ENCODE peak calls at places on chromosomes 12 and 14, in four cellular contexts. C, O, A and S are unnamed samples. For H3K4me1, the result is how much of the 10 kb centered on the place peaks cover.

GRCh38 chr12:6662602-6662905 is 365 bp downstream of the ING4 start:
- DNase-seq in C (no peak), A (no peak), O (no peak), S (no peak)

GRCh38 chr12:76927170-76927784 is 48.5 kb upstream of the CSRP2 start:
- DNase-seq in O (no peak), A (no peak), C (no peak), S (peak)

GRCh38 chr12:99722690-99723486 is 75.3 kb downstream of the GARIN6 start:
- DNase-seq in C (no peak), A (peak), O (no peak), S (peak)

GRCh38 chr12:57893460-57894353 is 47.2 kb upstream of the CTDSP2 start:
- DNase-seq in A (no peak), O (no peak), C (peak), S (no peak)

GRCh38 chr12:26318661-26319068 is 123.3 kb downstream of the SSPN start:
- DNase-seq in O (no peak), C (peak), A (peak), S (no peak)

GRCh38 chr12:82461851-82462250 is 103.5 kb downstream of the METTL25 start:
- DNase-seq in A (no peak), O (no peak), C (no peak), S (no peak)

GRCh38 chr12:1173806-1174617 is 183.0 kb downstream of the ERC1 start:
- DNase-seq in O (no peak), A (no peak), C (no peak), S (no peak)

GRCh38 chr12:71164877-71165197 is 7.0 kb upstream of the TSPAN8 start:
- DNase-seq in A (no peak), C (no peak), O (no peak), S (no peak)

GRCh38 chr14:72129283-72129682 is 197.1 kb downstream of the RGS6 start:
- DNase-seq in A (no peak), O (no peak), C (no peak), S (no peak)

GRCh38 chr12:120252071-120252906 is 13.2 kb downstream of the PXN start:
- DNase-seq in A (no peak), O (peak), C (no peak), S (no peak)

GRCh38 chr12:53233671-53234091 is 1.7 kb upstream of the RARG start:
- DNase-seq in C (no peak), O (no peak), A (no peak), S (no peak)

GRCh38 chr12:5505751-5506150 is 73.8 kb downstream of the NTF3 start:
- DNase-seq in O (no peak), A (no peak), C (no peak), S (no peak)

GRCh38 chr14:95833429-95833828 is 43.2 kb upstream of the TUNAR start:
- DNase-seq in O (no peak), C (no peak), A (no peak), S (no peak)

GRCh38 chr12:130671556-130671955 is 44.5 kb downstream of the RIMBP2 start:
- DNase-seq in C (no peak), A (no peak), O (no peak), S (no peak)

GRCh38 chr12:85829391-85829790 is 6.8 kb downstream of the RASSF9 start:
- DNase-seq in O (no peak), C (no peak), A (no peak), S (no peak)

GRCh38 chr12:128976120-128976519 is 122.8 kb downstream of the GLT1D1 start:
- DNase-seq in A (peak), C (no peak), O (no peak), S (no peak)

GRCh38 chr14:24051162-24051788 is 534 bp upstream of the CARMIL3 start:
- DNase-seq in A (no peak), C (no peak), O (no peak), S (no peak)

GRCh38 chr14:104722938-104723650 is 935 bp upstream of the ADSS1 start:
- DNase-seq in C (no peak), A (no peak), O (no peak), S (no peak)
- H3K4me3 ChIP-seq in C (peak), A (no peak), O (no peak), S (peak)

GRCh38 chr12:43856932-43857331 is 21.1 kb downstream of the TMEM117 start:
- DNase-seq in C (no peak), A (no peak), O (no peak), S (no peak)
- H3K4me1 ChIP-seq in C (under half), A (under half), O (under half), S (under half)

GRCh38 chr12:90323217-90323616 is 614.6 kb upstream of the ATP2B1 start:
- DNase-seq in A (no peak), C (no peak), O (no peak), S (no peak)

GRCh38 chr12:90322006-90322405 is 613.4 kb upstream of the ATP2B1 start:
- DNase-seq in A (no peak), O (no peak), C (no peak), S (no peak)

GRCh38 chr12:90321369-90321768 is 612.7 kb upstream of the ATP2B1 start:
- DNase-seq in A (no peak), O (no peak), C (no peak), S (no peak)
- H3K4me3 ChIP-seq in A (no peak), O (no peak), C (no peak), S (no peak)

DNA sequence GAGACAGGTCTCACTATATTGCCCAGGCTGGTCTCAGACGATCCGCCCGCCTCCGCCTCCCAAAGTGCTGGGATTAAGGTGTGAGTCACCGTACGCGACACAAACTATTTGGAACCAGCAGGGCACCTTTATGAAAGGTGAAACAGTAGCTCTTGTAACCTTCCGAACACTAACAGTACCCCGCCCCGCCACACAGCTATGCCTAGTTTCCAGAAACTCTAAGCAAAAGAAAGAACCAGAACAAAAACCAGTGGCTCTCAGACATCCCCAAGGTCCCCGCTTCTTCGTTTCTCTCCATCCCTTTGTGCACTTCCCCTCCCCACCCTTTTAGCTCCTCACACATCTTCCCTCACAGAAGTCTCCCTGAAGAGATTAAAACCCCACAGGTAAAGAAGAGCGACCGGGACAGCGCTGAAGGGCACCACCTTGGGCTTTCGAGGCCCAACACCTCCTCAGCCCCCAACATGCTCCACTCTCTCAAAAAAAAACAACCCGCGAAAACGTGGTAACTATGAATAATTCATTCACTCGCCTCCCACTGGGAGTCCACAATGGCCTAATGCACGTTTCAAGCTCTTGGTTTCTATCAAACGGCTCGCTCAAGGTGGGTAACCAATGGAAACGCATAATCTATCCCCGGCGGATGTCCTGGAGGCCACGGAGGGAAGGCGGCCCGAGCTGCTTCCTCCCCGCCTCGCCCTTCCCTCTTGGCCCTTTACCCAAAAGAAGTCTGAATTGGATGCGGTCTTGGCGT is 899 bp downstream of the BAG5 start:
- DNase-seq in C (peak), A (no peak), O (peak), S (no peak)
- H3K4me1 ChIP-seq in C (under half), A (under half), O (half or more), S (under half)

GRCh38 chr12:110957159-110957558 is 36.8 kb upstream of the MYL2 start:
- DNase-seq in O (no peak), A (no peak), C (no peak), S (no peak)
- H3K4me3 ChIP-seq in O (no peak), A (no peak), C (no peak), S (no peak)

DNA sequence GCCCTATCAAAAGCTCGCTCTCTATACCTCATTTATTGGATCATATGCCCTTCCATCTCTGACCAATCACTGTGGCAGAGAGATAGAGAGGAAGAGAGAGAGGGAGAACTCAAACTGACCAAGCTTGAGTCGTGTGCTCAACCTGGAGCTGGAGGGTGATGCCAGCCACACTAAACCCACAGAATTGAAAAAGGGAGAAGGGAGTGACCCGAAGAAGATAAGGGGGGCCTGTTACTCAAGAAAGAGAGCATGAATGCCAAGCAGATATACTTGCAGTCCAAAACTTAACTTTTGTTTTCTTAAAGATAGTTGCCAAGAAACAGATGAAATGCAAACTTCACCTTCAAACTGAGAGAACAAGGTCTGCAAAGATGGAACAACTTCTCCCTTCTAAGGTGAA is 112.7 kb downstream of the BTG1 start:
- DNase-seq in A (no peak), C (no peak), O (no peak), S (no peak)
- H3K4me1 ChIP-seq in A (under half), C (under half), O (half or more), S (under half)

DNA sequence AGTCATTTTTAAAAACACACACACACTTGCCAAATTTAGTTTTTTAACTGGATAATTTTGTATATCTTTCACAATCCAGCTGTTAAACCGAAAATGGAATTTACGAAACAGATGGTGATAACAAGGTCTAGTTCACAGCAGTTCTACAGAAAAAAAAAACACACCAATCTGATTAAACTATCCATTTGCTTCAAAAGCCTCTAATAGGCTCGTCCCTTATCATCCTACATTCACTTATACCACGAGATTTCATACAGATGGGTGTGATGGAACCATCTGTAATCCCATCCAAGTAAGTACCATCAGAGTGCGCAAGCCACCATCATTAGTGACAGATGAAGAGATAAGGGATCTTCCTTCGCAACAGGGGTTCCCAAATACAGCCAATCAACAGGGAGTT is 20.1 kb downstream of the GCH1 start:
- DNase-seq in C (no peak), O (no peak), A (no peak), S (no peak)
- H3K4me3 ChIP-seq in C (peak), O (peak), A (no peak), S (no peak)